ENCODE peak calls at places on chromosomes 13 and 19, in seven cellular contexts. One of them, this sample, is unnamed.
A peak's percentile ranks its signal among the peaks of the same experiment; 100 is the strongest.

GRCh38 chr19:32458500-32459123 is 53.0 kb downstream of the DPY19L3 start:
- DNase-seq in CD8-positive, alpha-beta T cell: no peak
- DNase-seq in endodermal cell: no peak
- DNase-seq in CD4-positive, alpha-beta T cell: no peak
- DNase-seq in left ventricle myocardium inferior: no peak
- DNase-seq in A673: no peak
- DNase-seq in breast epithelium: no peak
- DNase-seq in this sample: no peak

GRCh38 chr13:102597029-102598015 is 536 bp downstream of the TPP2 start:
- DNase-seq in breast epithelium: no peak
- DNase-seq in left ventricle myocardium inferior: peak; percentile 16
- DNase-seq in endodermal cell: peak; percentile 65
- DNase-seq in CD4-positive, alpha-beta T cell: peak; percentile 8
- DNase-seq in CD8-positive, alpha-beta T cell: peak; percentile 25
- DNase-seq in A673: peak; percentile 33
- DNase-seq in this sample: no peak

GRCh38 chr13:44810067-44810840 is 179.0 kb downstream of the NUFIP1 start:
- DNase-seq in breast epithelium: no peak
- DNase-seq in CD4-positive, alpha-beta T cell: no peak
- DNase-seq in endodermal cell: no peak
- DNase-seq in A673: peak; percentile 23
- DNase-seq in CD8-positive, alpha-beta T cell: no peak
- DNase-seq in left ventricle myocardium inferior: no peak
- DNase-seq in this sample: no peak

GRCh38 chr19:16429066-16429758 is 42.6 kb downstream of the EPS15L1 start:
- DNase-seq in A673: no peak
- DNase-seq in left ventricle myocardium inferior: peak; percentile 80
- DNase-seq in CD8-positive, alpha-beta T cell: no peak
- DNase-seq in CD4-positive, alpha-beta T cell: no peak
- DNase-seq in endodermal cell: no peak
- DNase-seq in breast epithelium: peak; percentile 74
- DNase-seq in this sample: no peak

GRCh38 chr19:1245884-1246816 is 2.2 kb upstream of the MIDN start:
- DNase-seq in left ventricle myocardium inferior: peak; percentile 89
- DNase-seq in breast epithelium: no peak
- DNase-seq in CD8-positive, alpha-beta T cell: peak; percentile 29
- DNase-seq in A673: no peak
- DNase-seq in CD4-positive, alpha-beta T cell: no peak
- DNase-seq in endodermal cell: peak; percentile 68
- DNase-seq in this sample: no peak

GRCh38 chr13:111517641-111518010 is 197.2 kb downstream of the TEX29 start:
- DNase-seq in endodermal cell: no peak
- DNase-seq in CD8-positive, alpha-beta T cell: no peak
- DNase-seq in breast epithelium: peak; percentile 25
- DNase-seq in A673: no peak
- DNase-seq in left ventricle myocardium inferior: no peak
- DNase-seq in CD4-positive, alpha-beta T cell: no peak
- DNase-seq in this sample: no peak

GRCh38 chr13:95418946-95419345 is 117.7 kb upstream of the ABCC4 start:
- DNase-seq in left ventricle myocardium inferior: no peak
- DNase-seq in A673: no peak
- DNase-seq in CD8-positive, alpha-beta T cell: no peak
- DNase-seq in CD4-positive, alpha-beta T cell: no peak
- DNase-seq in endodermal cell: no peak
- DNase-seq in breast epithelium: no peak
- DNase-seq in this sample: no peak

GRCh38 chr19:47716270-47716937 is 3.2 kb downstream of the EHD2 start:
- DNase-seq in left ventricle myocardium inferior: no peak
- DNase-seq in CD4-positive, alpha-beta T cell: no peak
- DNase-seq in A673: no peak
- DNase-seq in CD8-positive, alpha-beta T cell: no peak
- DNase-seq in endodermal cell: no peak
- DNase-seq in breast epithelium: no peak
- DNase-seq in this sample: no peak

GRCh38 chr19:5046339-5047039 is 77.6 kb downstream of the KDM4B start:
- DNase-seq in endodermal cell: no peak
- DNase-seq in CD8-positive, alpha-beta T cell: no peak
- DNase-seq in left ventricle myocardium inferior: no peak
- DNase-seq in A673: peak; percentile 92
- DNase-seq in CD4-positive, alpha-beta T cell: no peak
- DNase-seq in breast epithelium: peak; percentile 83
- DNase-seq in this sample: no peak

GRCh38 chr19:11130824-11131455 is 24.6 kb downstream of the SPC24 start:
- DNase-seq in CD4-positive, alpha-beta T cell: peak; percentile 65
- DNase-seq in A673: peak; percentile 77
- DNase-seq in breast epithelium: peak; percentile 89
- DNase-seq in CD8-positive, alpha-beta T cell: peak; percentile 75
- DNase-seq in left ventricle myocardium inferior: peak; percentile 85
- DNase-seq in endodermal cell: peak; percentile 96
- DNase-seq in this sample: peak; percentile 33

GRCh38 chr13:34816118-34816517 is 126.0 kb upstream of the NBEA start:
- DNase-seq in breast epithelium: no peak
- DNase-seq in left ventricle myocardium inferior: no peak
- DNase-seq in A673: no peak
- DNase-seq in endodermal cell: no peak
- DNase-seq in CD8-positive, alpha-beta T cell: no peak
- DNase-seq in CD4-positive, alpha-beta T cell: no peak
- DNase-seq in this sample: no peak

GRCh38 chr19:45211751-45212381 is 33.3 kb downstream of the BLOC1S3 start:
- DNase-seq in endodermal cell: no peak
- DNase-seq in left ventricle myocardium inferior: peak; percentile 71
- DNase-seq in A673: no peak
- DNase-seq in CD4-positive, alpha-beta T cell: no peak
- DNase-seq in CD8-positive, alpha-beta T cell: no peak
- DNase-seq in breast epithelium: peak; percentile 74
- DNase-seq in this sample: no peak

GRCh38 chr13:63481334-63481733 is 2065.7 kb upstream of the PCDH20 start:
- DNase-seq in breast epithelium: no peak
- DNase-seq in left ventricle myocardium inferior: no peak
- DNase-seq in CD4-positive, alpha-beta T cell: no peak
- DNase-seq in CD8-positive, alpha-beta T cell: no peak
- DNase-seq in A673: peak; percentile 96
- DNase-seq in endodermal cell: no peak
- DNase-seq in this sample: no peak

GRCh38 chr19:39929750-39930149 is 4.7 kb downstream of the FCGBP start:
- DNase-seq in CD8-positive, alpha-beta T cell: no peak
- DNase-seq in A673: no peak
- DNase-seq in breast epithelium: no peak
- DNase-seq in CD4-positive, alpha-beta T cell: no peak
- DNase-seq in left ventricle myocardium inferior: no peak
- DNase-seq in endodermal cell: no peak
- DNase-seq in this sample: no peak

GRCh38 chr19:18543814-18544475 is 572 bp upstream of the FKBP8 start:
- DNase-seq in breast epithelium: no peak
- DNase-seq in A673: peak; percentile 89
- DNase-seq in endodermal cell: peak; percentile 84
- DNase-seq in left ventricle myocardium inferior: no peak
- DNase-seq in CD8-positive, alpha-beta T cell: peak; percentile 64
- DNase-seq in CD4-positive, alpha-beta T cell: peak; percentile 62
- DNase-seq in this sample: no peak

GRCh38 chr19:4067396-4068057 is 828 bp upstream of the ZBTB7A start:
- DNase-seq in A673: peak; percentile 59
- DNase-seq in left ventricle myocardium inferior: no peak
- DNase-seq in CD4-positive, alpha-beta T cell: peak; percentile 64
- DNase-seq in endodermal cell: no peak
- DNase-seq in CD8-positive, alpha-beta T cell: peak; percentile 62
- DNase-seq in breast epithelium: no peak
- DNase-seq in this sample: no peak

GRCh38 chr19:6233051-6233826 is 46.5 kb downstream of the MLLT1 start:
- DNase-seq in CD4-positive, alpha-beta T cell: no peak
- DNase-seq in breast epithelium: peak; percentile 69
- DNase-seq in A673: no peak
- DNase-seq in left ventricle myocardium inferior: peak; percentile 78
- DNase-seq in CD8-positive, alpha-beta T cell: no peak
- DNase-seq in endodermal cell: no peak
- DNase-seq in this sample: peak; percentile 50

GRCh38 chr19:44951179-44952159 is 3.7 kb upstream of the CLPTM1 start:
- DNase-seq in left ventricle myocardium inferior: no peak
- DNase-seq in A673: peak; percentile 87
- DNase-seq in breast epithelium: peak; percentile 73
- DNase-seq in CD8-positive, alpha-beta T cell: peak; percentile 72
- DNase-seq in endodermal cell: peak; percentile 85
- DNase-seq in CD4-positive, alpha-beta T cell: peak; percentile 12
- DNase-seq in this sample: peak; percentile 20

GRCh38 chr13:62357887-62358645 is 942.4 kb upstream of the PCDH20 start:
- DNase-seq in breast epithelium: no peak
- DNase-seq in A673: peak; percentile 77
- DNase-seq in endodermal cell: peak; percentile 88
- DNase-seq in CD8-positive, alpha-beta T cell: no peak
- DNase-seq in CD4-positive, alpha-beta T cell: no peak
- DNase-seq in left ventricle myocardium inferior: no peak
- DNase-seq in this sample: no peak
- TF ChIP-seq CTCF in breast epithelium: no peak
- TF ChIP-seq CTCF in A673: peak; percentile 76
- TF ChIP-seq CTCF in endodermal cell: peak; percentile 95
- TF ChIP-seq CTCF in CD8-positive, alpha-beta T cell: no peak
- TF ChIP-seq CTCF in CD4-positive, alpha-beta T cell: no peak
- TF ChIP-seq CTCF in left ventricle myocardium inferior: no peak
- TF ChIP-seq CTCF in this sample: no peak

GRCh38 chr19:36745870-36746269 is 26.7 kb downstream of the ZNF850 start:
- DNase-seq in breast epithelium: no peak
- DNase-seq in CD4-positive, alpha-beta T cell: no peak
- DNase-seq in CD8-positive, alpha-beta T cell: no peak
- DNase-seq in A673: no peak
- DNase-seq in endodermal cell: no peak
- DNase-seq in left ventricle myocardium inferior: no peak
- DNase-seq in this sample: no peak

GRCh38 chr19:36750066-36750691 is 22.4 kb downstream of the ZNF850 start:
- DNase-seq in A673: no peak
- DNase-seq in breast epithelium: no peak
- DNase-seq in CD8-positive, alpha-beta T cell: no peak
- DNase-seq in CD4-positive, alpha-beta T cell: no peak
- DNase-seq in endodermal cell: no peak
- DNase-seq in left ventricle myocardium inferior: no peak
- DNase-seq in this sample: no peak

GRCh38 chr19:36747750-36748149 is 24.9 kb downstream of the ZNF850 start:
- DNase-seq in A673: no peak
- DNase-seq in left ventricle myocardium inferior: no peak
- DNase-seq in breast epithelium: no peak
- DNase-seq in endodermal cell: no peak
- DNase-seq in CD8-positive, alpha-beta T cell: no peak
- DNase-seq in CD4-positive, alpha-beta T cell: no peak
- DNase-seq in this sample: no peak

DNA sequence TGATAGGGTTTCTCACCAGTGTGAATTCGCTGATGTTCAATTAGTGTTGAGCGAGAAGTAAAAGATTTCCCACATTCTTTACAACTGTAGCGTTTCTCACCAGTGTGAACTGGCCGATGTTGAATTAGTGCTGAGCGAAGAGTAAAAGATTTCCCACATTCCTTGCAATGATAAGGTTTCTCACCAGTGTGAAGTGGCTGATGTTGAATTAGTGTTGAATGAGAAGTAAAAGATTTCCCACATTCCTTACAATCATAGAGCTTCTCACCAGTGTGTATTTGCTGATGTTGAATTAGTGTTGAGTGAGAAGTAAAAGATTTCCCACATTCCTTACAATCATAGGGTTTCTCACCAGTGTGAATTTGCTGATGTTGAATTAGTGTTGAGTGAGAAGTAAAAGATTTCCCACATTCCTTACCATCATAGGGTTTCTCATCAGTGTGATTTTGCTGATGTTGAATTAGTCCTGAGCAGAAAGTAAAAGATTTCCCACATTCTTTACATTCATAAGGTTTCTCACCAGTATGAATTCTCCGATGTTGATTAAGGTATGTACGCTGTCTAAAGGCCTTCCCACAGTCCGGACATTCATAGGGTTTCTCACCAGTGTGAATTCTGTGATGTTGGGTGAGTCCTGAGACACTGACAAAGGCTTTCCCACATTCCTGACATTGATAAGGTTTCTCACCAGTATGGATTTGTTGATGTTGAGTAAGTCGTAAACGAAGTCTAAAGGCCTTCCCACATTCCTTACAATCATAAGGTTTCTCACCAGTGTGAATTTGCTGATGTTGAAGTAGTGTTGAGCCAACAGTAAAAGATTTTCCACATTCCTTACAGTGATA is 24.0 kb downstream of the ZNF850 start:
- DNase-seq in CD4-positive, alpha-beta T cell: no peak
- DNase-seq in left ventricle myocardium inferior: no peak
- DNase-seq in A673: no peak
- DNase-seq in endodermal cell: no peak
- DNase-seq in CD8-positive, alpha-beta T cell: no peak
- DNase-seq in breast epithelium: no peak
- DNase-seq in this sample: no peak
- H3K9me3 ChIP-seq in CD4-positive, alpha-beta T cell: peaks cover 100% of the 10 kb centered on the region
- H3K9me3 ChIP-seq in left ventricle myocardium inferior: peaks cover 100% of the 10 kb centered on the region
- H3K9me3 ChIP-seq in A673: peaks cover 89% of the 10 kb centered on the region
- H3K9me3 ChIP-seq in endodermal cell: peaks cover 100% of the 10 kb centered on the region
- H3K9me3 ChIP-seq in CD8-positive, alpha-beta T cell: peaks cover 66% of the 10 kb centered on the region
- H3K9me3 ChIP-seq in breast epithelium: peaks cover 100% of the 10 kb centered on the region
- H3K9me3 ChIP-seq in this sample: peaks cover 99% of the 10 kb centered on the region

GRCh38 chr13:104678161-104678560 is 1611.9 kb upstream of the SLC10A2 start:
- DNase-seq in A673: no peak
- DNase-seq in breast epithelium: no peak
- DNase-seq in CD4-positive, alpha-beta T cell: no peak
- DNase-seq in CD8-positive, alpha-beta T cell: no peak
- DNase-seq in endodermal cell: no peak
- DNase-seq in left ventricle myocardium inferior: no peak
- DNase-seq in this sample: no peak

DNA sequence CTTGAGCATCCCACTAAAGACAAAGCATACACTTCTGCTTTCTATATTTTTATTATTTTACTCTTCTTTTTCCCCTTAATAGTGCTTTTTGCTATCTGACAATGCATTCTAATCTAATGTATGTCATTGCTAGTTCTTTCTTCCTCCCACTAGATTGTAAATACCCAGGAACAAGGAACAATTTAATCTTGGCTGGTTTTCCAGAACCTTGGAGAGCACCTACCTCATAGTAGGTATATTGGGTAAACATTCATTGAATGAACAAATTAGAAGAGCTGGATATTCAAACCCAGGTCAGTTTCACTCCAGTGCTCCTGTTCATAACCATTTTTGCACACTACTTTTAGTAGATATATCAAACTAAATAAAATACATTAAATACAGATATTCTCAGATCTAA is 1617.6 kb upstream of the SLC10A2 start:
- DNase-seq in left ventricle myocardium inferior: no peak
- DNase-seq in endodermal cell: no peak
- DNase-seq in A673: no peak
- DNase-seq in CD4-positive, alpha-beta T cell: no peak
- DNase-seq in breast epithelium: no peak
- DNase-seq in CD8-positive, alpha-beta T cell: no peak
- DNase-seq in this sample: no peak
- TF ChIP-seq CTCF in left ventricle myocardium inferior: no peak
- TF ChIP-seq CTCF in endodermal cell: no peak
- TF ChIP-seq CTCF in A673: no peak
- TF ChIP-seq CTCF in CD4-positive, alpha-beta T cell: no peak
- TF ChIP-seq CTCF in breast epithelium: no peak
- TF ChIP-seq CTCF in CD8-positive, alpha-beta T cell: no peak
- TF ChIP-seq CTCF in this sample: no peak

DNA sequence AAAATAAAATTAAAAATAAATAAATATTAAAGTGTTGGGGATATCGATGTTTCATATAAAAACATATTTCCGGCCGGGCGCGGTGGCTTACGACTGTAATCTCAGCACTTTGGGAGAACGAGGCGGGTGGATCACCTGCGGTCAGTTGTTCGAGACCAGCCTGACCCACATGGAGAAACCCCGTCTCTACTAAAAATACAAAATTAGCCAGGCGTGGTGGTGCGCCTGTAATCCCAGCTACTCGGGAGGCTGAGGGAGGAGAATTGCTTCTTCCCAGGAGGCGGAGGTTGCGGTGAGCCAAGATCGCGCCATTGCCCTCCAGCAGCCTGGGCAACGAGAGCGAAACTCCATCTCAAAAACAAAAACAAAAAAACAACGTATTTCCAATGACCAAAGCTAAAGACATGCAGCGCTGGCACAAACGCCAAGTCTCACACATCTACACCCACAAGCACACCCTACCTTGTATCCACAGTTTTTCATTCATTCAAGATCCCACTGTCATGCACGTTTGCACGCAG is 907 bp downstream of the ZNF569 start:
- DNase-seq in A673: no peak
- DNase-seq in left ventricle myocardium inferior: no peak
- DNase-seq in endodermal cell: peak; percentile 52
- DNase-seq in breast epithelium: no peak
- DNase-seq in CD4-positive, alpha-beta T cell: no peak
- DNase-seq in CD8-positive, alpha-beta T cell: no peak
- DNase-seq in this sample: no peak
- H3K9me3 ChIP-seq in A673: peaks cover 17% of the 10 kb centered on the region
- H3K9me3 ChIP-seq in left ventricle myocardium inferior: peaks cover 22% of the 10 kb centered on the region
- H3K9me3 ChIP-seq in endodermal cell: peaks cover 43% of the 10 kb centered on the region
- H3K9me3 ChIP-seq in breast epithelium: peaks cover 24% of the 10 kb centered on the region
- H3K9me3 ChIP-seq in CD4-positive, alpha-beta T cell: peaks cover 28% of the 10 kb centered on the region
- H3K9me3 ChIP-seq in CD8-positive, alpha-beta T cell: peaks cover 5% of the 10 kb centered on the region
- H3K9me3 ChIP-seq in this sample: peaks cover 15% of the 10 kb centered on the region